ENCODE peak calls at places on chromosomes 3 and 15, in eight cellular contexts. One of them, this sample, is unnamed.

GRCh38 chr3:43378066-43378935 is 92.0 kb downstream of the SNRK start:
- DNase-seq in cardiac fibroblast: peak
- DNase-seq in IMR-90: peak
- DNase-seq in psoas muscle: peak
- DNase-seq in heart left ventricle: no peak
- DNase-seq in endothelial cell of umbilical vein: no peak
- DNase-seq in PC-9: peak
- DNase-seq in tibial artery: no peak
- DNase-seq in this sample: no peak

GRCh38 chr15:85542895-85543331 is 162.5 kb downstream of the AKAP13 start:
- DNase-seq in tibial artery: no peak
- DNase-seq in PC-9: peak
- DNase-seq in heart left ventricle: no peak
- DNase-seq in cardiac fibroblast: no peak
- DNase-seq in endothelial cell of umbilical vein: peak
- DNase-seq in IMR-90: peak
- DNase-seq in psoas muscle: no peak
- DNase-seq in this sample: no peak

GRCh38 chr15:31554261-31554660 is 227.6 kb downstream of the KLF13 start:
- DNase-seq in IMR-90: peak
- DNase-seq in tibial artery: peak
- DNase-seq in psoas muscle: peak
- DNase-seq in endothelial cell of umbilical vein: peak
- DNase-seq in PC-9: no peak
- DNase-seq in cardiac fibroblast: peak
- DNase-seq in heart left ventricle: peak
- DNase-seq in this sample: peak

GRCh38 chr15:37824717-37825382 is 109.6 kb upstream of the TMCO5A start:
- DNase-seq in heart left ventricle: no peak
- DNase-seq in tibial artery: no peak
- DNase-seq in endothelial cell of umbilical vein: peak
- DNase-seq in cardiac fibroblast: peak
- DNase-seq in PC-9: peak
- DNase-seq in IMR-90: peak
- DNase-seq in psoas muscle: no peak
- DNase-seq in this sample: peak

GRCh38 chr3:184359610-184360009 is 1.8 kb downstream of the CLCN2 start:
- DNase-seq in heart left ventricle: no peak
- DNase-seq in PC-9: no peak
- DNase-seq in psoas muscle: no peak
- DNase-seq in endothelial cell of umbilical vein: no peak
- DNase-seq in IMR-90: no peak
- DNase-seq in tibial artery: no peak
- DNase-seq in cardiac fibroblast: no peak
- DNase-seq in this sample: no peak

GRCh38 chr15:70604671-70605070 is 158.7 kb downstream of the UACA start:
- DNase-seq in endothelial cell of umbilical vein: peak
- DNase-seq in IMR-90: peak
- DNase-seq in PC-9: no peak
- DNase-seq in heart left ventricle: no peak
- DNase-seq in cardiac fibroblast: peak
- DNase-seq in psoas muscle: no peak
- DNase-seq in tibial artery: no peak
- DNase-seq in this sample: no peak

GRCh38 chr15:70376031-70376928 is 278.6 kb upstream of the TLE3 start:
- DNase-seq in psoas muscle: no peak
- DNase-seq in endothelial cell of umbilical vein: no peak
- DNase-seq in IMR-90: no peak
- DNase-seq in heart left ventricle: no peak
- DNase-seq in cardiac fibroblast: no peak
- DNase-seq in tibial artery: no peak
- DNase-seq in PC-9: no peak
- DNase-seq in this sample: no peak

GRCh38 chr3:146124141-146124801 is 36.7 kb downstream of the PLOD2 start:
- DNase-seq in IMR-90: no peak
- DNase-seq in heart left ventricle: no peak
- DNase-seq in PC-9: no peak
- DNase-seq in psoas muscle: no peak
- DNase-seq in endothelial cell of umbilical vein: no peak
- DNase-seq in tibial artery: no peak
- DNase-seq in cardiac fibroblast: no peak
- DNase-seq in this sample: no peak

GRCh38 chr3:8755564-8756237 is 13.7 kb downstream of the OXTR start:
- DNase-seq in IMR-90: no peak
- DNase-seq in PC-9: no peak
- DNase-seq in endothelial cell of umbilical vein: no peak
- DNase-seq in tibial artery: no peak
- DNase-seq in heart left ventricle: no peak
- DNase-seq in cardiac fibroblast: no peak
- DNase-seq in psoas muscle: no peak
- DNase-seq in this sample: no peak

GRCh38 chr3:26920579-26920978 is 298.0 kb downstream of the LRRC3B start:
- DNase-seq in IMR-90: no peak
- DNase-seq in cardiac fibroblast: no peak
- DNase-seq in psoas muscle: no peak
- DNase-seq in tibial artery: no peak
- DNase-seq in PC-9: no peak
- DNase-seq in heart left ventricle: no peak
- DNase-seq in endothelial cell of umbilical vein: no peak
- DNase-seq in this sample: no peak

GRCh38 chr3:11655188-11655928 is 11.6 kb upstream of the VGLL4 start:
- DNase-seq in heart left ventricle: no peak
- DNase-seq in tibial artery: no peak
- DNase-seq in endothelial cell of umbilical vein: peak
- DNase-seq in psoas muscle: no peak
- DNase-seq in PC-9: no peak
- DNase-seq in IMR-90: no peak
- DNase-seq in cardiac fibroblast: peak
- DNase-seq in this sample: no peak

GRCh38 chr15:71349336-71349735 is 234.1 kb downstream of the THSD4 start:
- DNase-seq in heart left ventricle: no peak
- DNase-seq in IMR-90: no peak
- DNase-seq in cardiac fibroblast: no peak
- DNase-seq in psoas muscle: no peak
- DNase-seq in PC-9: no peak
- DNase-seq in tibial artery: no peak
- DNase-seq in endothelial cell of umbilical vein: no peak
- DNase-seq in this sample: no peak

GRCh38 chr3:188974856-188975611 is 196.7 kb upstream of the TPRG1 start:
- DNase-seq in endothelial cell of umbilical vein: no peak
- DNase-seq in heart left ventricle: no peak
- DNase-seq in psoas muscle: no peak
- DNase-seq in IMR-90: peak
- DNase-seq in cardiac fibroblast: peak
- DNase-seq in tibial artery: no peak
- DNase-seq in PC-9: no peak
- DNase-seq in this sample: no peak

GRCh38 chr3:143526016-143526540 is 322.2 kb downstream of the SLC9A9 start:
- DNase-seq in tibial artery: no peak
- DNase-seq in cardiac fibroblast: peak
- DNase-seq in IMR-90: no peak
- DNase-seq in psoas muscle: no peak
- DNase-seq in heart left ventricle: no peak
- DNase-seq in PC-9: no peak
- DNase-seq in endothelial cell of umbilical vein: no peak
- DNase-seq in this sample: no peak

GRCh38 chr15:35290301-35290721 is 205.2 kb upstream of the NANOGP8 start:
- DNase-seq in IMR-90: no peak
- DNase-seq in heart left ventricle: no peak
- DNase-seq in cardiac fibroblast: no peak
- DNase-seq in tibial artery: no peak
- DNase-seq in psoas muscle: no peak
- DNase-seq in PC-9: no peak
- DNase-seq in endothelial cell of umbilical vein: no peak
- DNase-seq in this sample: no peak

GRCh38 chr3:41000471-41000870 is 198.8 kb upstream of the CTNNB1 start:
- DNase-seq in endothelial cell of umbilical vein: no peak
- DNase-seq in tibial artery: peak
- DNase-seq in cardiac fibroblast: peak
- DNase-seq in psoas muscle: no peak
- DNase-seq in heart left ventricle: no peak
- DNase-seq in PC-9: no peak
- DNase-seq in IMR-90: no peak
- DNase-seq in this sample: no peak

DNA sequence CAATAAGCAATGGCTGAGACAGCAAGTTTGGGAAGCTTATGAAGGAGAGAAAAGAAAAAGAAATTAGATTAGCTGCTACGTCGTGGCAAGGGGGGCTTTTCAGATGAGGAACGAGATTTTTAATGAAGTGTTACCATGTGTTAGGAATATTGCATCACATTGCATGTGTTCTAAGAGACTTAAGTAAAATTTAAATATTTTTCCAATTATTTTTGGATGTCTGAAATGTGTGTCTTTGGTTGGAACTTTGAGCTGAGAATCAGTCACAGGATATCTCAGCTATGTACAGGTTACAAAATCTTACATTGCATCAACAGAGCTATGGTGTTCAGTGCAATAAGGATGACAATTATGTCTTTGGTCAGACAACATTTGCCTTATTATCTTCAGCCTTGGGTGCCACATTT is 61.6 kb upstream of the ZNF280D start:
- DNase-seq in cardiac fibroblast: no peak
- DNase-seq in PC-9: no peak
- DNase-seq in tibial artery: no peak
- DNase-seq in psoas muscle: no peak
- DNase-seq in heart left ventricle: no peak
- DNase-seq in endothelial cell of umbilical vein: no peak
- DNase-seq in IMR-90: no peak
- DNase-seq in this sample: no peak
- H3K4me3 ChIP-seq in cardiac fibroblast: no peak
- H3K4me3 ChIP-seq in PC-9: no peak
- H3K4me3 ChIP-seq in tibial artery: no peak
- H3K4me3 ChIP-seq in psoas muscle: no peak
- H3K4me3 ChIP-seq in heart left ventricle: no peak
- H3K4me3 ChIP-seq in endothelial cell of umbilical vein: no peak
- H3K4me3 ChIP-seq in IMR-90: no peak
- H3K4me3 ChIP-seq in this sample: no peak

DNA sequence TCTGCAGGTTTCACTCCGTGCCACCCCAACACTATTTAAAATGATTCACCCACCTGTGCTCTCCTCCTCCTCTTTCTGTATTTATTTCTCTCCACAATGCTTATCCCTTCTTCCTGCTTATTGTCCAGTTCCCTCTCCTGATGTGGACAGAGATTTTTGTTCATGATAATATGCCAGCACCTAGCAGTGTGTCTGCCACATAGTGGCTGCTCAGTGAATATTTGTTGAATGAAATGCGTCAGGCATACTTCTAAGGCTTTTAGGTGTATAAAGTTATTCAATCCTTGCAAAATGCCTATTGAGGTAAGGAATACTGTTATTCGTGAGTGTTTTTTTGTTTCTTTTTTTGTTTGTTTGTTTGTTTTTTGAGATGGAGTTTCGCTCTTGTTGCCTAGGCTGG is 67.5 kb upstream of the MME start:
- DNase-seq in cardiac fibroblast: no peak
- DNase-seq in tibial artery: no peak
- DNase-seq in endothelial cell of umbilical vein: no peak
- DNase-seq in IMR-90: no peak
- DNase-seq in heart left ventricle: no peak
- DNase-seq in psoas muscle: no peak
- DNase-seq in PC-9: no peak
- DNase-seq in this sample: no peak
- TF ChIP-seq CTCF in cardiac fibroblast: no peak
- TF ChIP-seq CTCF in tibial artery: no peak
- TF ChIP-seq CTCF in endothelial cell of umbilical vein: no peak
- TF ChIP-seq CTCF in IMR-90: no peak
- TF ChIP-seq CTCF in heart left ventricle: no peak
- TF ChIP-seq CTCF in psoas muscle: no peak
- TF ChIP-seq CTCF in PC-9: no peak
- TF ChIP-seq CTCF in this sample: no peak

DNA sequence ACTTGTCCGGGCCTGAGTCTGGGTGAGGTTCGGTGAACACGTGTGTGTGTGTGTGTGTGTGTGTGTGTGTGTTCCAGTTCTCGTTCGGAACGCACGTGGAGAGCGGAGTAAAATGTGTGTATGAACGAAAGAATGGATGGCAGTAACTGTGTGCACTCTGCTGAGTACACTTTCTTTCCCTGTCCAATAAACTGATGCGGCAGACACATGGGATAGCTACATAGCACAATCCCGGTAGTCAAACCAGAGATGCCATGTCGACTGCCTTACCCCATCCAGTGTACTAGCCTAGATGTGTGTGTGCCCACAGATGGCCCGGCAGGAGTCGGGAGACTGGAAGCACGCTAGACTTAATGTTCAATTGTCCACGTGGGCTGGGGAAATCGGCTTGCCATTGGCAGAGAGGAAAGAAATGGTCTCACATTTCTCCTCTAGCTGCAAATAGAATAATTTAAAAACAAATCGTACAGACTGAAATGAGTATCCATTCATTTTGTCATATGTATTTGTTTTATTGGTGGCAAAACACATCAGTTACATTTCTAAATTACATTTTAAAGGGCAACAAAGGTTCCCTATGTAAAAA is 579 bp upstream of the GOLIM4 start:
- DNase-seq in endothelial cell of umbilical vein: peak
- DNase-seq in PC-9: peak
- DNase-seq in cardiac fibroblast: peak
- DNase-seq in psoas muscle: peak
- DNase-seq in heart left ventricle: peak
- DNase-seq in tibial artery: no peak
- DNase-seq in IMR-90: peak
- DNase-seq in this sample: peak
- H3K4me3 ChIP-seq in endothelial cell of umbilical vein: no peak
- H3K4me3 ChIP-seq in PC-9: peak
- H3K4me3 ChIP-seq in cardiac fibroblast: peak
- H3K4me3 ChIP-seq in psoas muscle: peak
- H3K4me3 ChIP-seq in heart left ventricle: peak
- H3K4me3 ChIP-seq in tibial artery: peak
- H3K4me3 ChIP-seq in IMR-90: peak
- H3K4me3 ChIP-seq in this sample: peak

GRCh38 chr15:22887157-22887951 is 48.9 kb downstream of the NIPA2 start:
- DNase-seq in endothelial cell of umbilical vein: no peak
- DNase-seq in PC-9: no peak
- DNase-seq in tibial artery: no peak
- DNase-seq in psoas muscle: peak
- DNase-seq in IMR-90: peak
- DNase-seq in heart left ventricle: no peak
- DNase-seq in cardiac fibroblast: peak
- DNase-seq in this sample: peak

GRCh38 chr15:22881739-22882440 is 43.4 kb downstream of the NIPA2 start:
- DNase-seq in heart left ventricle: no peak
- DNase-seq in psoas muscle: no peak
- DNase-seq in PC-9: no peak
- DNase-seq in endothelial cell of umbilical vein: no peak
- DNase-seq in cardiac fibroblast: no peak
- DNase-seq in IMR-90: no peak
- DNase-seq in tibial artery: no peak
- DNase-seq in this sample: no peak

GRCh38 chr15:22883196-22883595 is 44.7 kb downstream of the NIPA2 start:
- DNase-seq in psoas muscle: no peak
- DNase-seq in tibial artery: no peak
- DNase-seq in heart left ventricle: no peak
- DNase-seq in endothelial cell of umbilical vein: no peak
- DNase-seq in IMR-90: no peak
- DNase-seq in PC-9: no peak
- DNase-seq in cardiac fibroblast: no peak
- DNase-seq in this sample: no peak

GRCh38 chr15:22885105-22885504 is 46.6 kb downstream of the NIPA2 start:
- DNase-seq in cardiac fibroblast: no peak
- DNase-seq in psoas muscle: no peak
- DNase-seq in endothelial cell of umbilical vein: no peak
- DNase-seq in tibial artery: no peak
- DNase-seq in heart left ventricle: no peak
- DNase-seq in PC-9: no peak
- DNase-seq in IMR-90: no peak
- DNase-seq in this sample: no peak

GRCh38 chr15:22884344-22884743 is 45.9 kb downstream of the NIPA2 start:
- DNase-seq in PC-9: no peak
- DNase-seq in endothelial cell of umbilical vein: no peak
- DNase-seq in tibial artery: no peak
- DNase-seq in cardiac fibroblast: no peak
- DNase-seq in IMR-90: no peak
- DNase-seq in psoas muscle: no peak
- DNase-seq in heart left ventricle: no peak
- DNase-seq in this sample: no peak
- TF ChIP-seq CTCF in PC-9: no peak
- TF ChIP-seq CTCF in endothelial cell of umbilical vein: peak
- TF ChIP-seq CTCF in tibial artery: no peak
- TF ChIP-seq CTCF in cardiac fibroblast: no peak
- TF ChIP-seq CTCF in IMR-90: no peak
- TF ChIP-seq CTCF in psoas muscle: no peak
- TF ChIP-seq CTCF in heart left ventricle: no peak
- TF ChIP-seq CTCF in this sample: no peak